ENCODE peak calls at places on chromosomes 13 and 19, in eight cellular contexts. B is breast epithelium, R is heart right ventricle, H is GM23248, P is BE2C, N is PC-3, A is colonic mucosa, L is cardiac muscle cell. Z is an unnamed sample.

GRCh38 chr13:26967119-26968038 is 204.2 kb downstream of the USP12 start:
- DNase-seq in A (no peak), P (peak; percentile 62), B (no peak), R (peak; percentile 66), H (peak; percentile 40), N (no peak), L (peak; percentile 70), Z (no peak)

GRCh38 chr13:106522898-106523525 is 12.4 kb downstream of the EFNB2 start:
- DNase-seq in B (no peak), L (no peak), A (peak; percentile 41), P (no peak), N (peak; percentile 39), H (no peak), R (no peak), Z (no peak)

GRCh38 chr13:26323127-26323526 is 69.2 kb downstream of the CDK8 start:
- DNase-seq in A (no peak), R (no peak), B (no peak), N (no peak), L (no peak), P (no peak), H (no peak), Z (no peak)

GRCh38 chr13:97506511-97506910 is 72.5 kb downstream of the RAP2A start:
- DNase-seq in H (peak; percentile 6), L (peak; percentile 90), A (no peak), N (no peak), R (no peak), P (no peak), B (no peak), Z (no peak)

GRCh38 chr19:45076029-45076850 is at the start of gene ZNF296:
- DNase-seq in B (peak; percentile 71), A (peak; percentile 91), N (peak; percentile 82), R (peak; percentile 41), L (peak; percentile 43), H (peak; percentile 63), P (peak; percentile 82), Z (peak; percentile 67)

GRCh38 chr13:28031220-28031903 is 42.9 kb upstream of the URAD start:
- DNase-seq in A (no peak), R (peak; percentile 28), H (no peak), B (peak; percentile 17), L (no peak), N (no peak), P (no peak), Z (no peak)

GRCh38 chr13:39023761-39024160 is 14.1 kb downstream of the PROSER1 start:
- DNase-seq in A (peak; percentile 61), N (peak; percentile 37), R (no peak), L (peak; percentile 58), P (no peak), B (no peak), H (no peak), Z (no peak)

GRCh38 chr13:106472621-106473020 is 62.8 kb downstream of the EFNB2 start:
- DNase-seq in B (no peak), N (no peak), P (no peak), R (no peak), H (no peak), L (no peak), A (no peak), Z (no peak)

GRCh38 chr19:49390978-49391304 is 2.9 kb downstream of the KASH5 start:
- DNase-seq in R (no peak), P (no peak), B (no peak), N (no peak), A (no peak), H (no peak), L (no peak), Z (no peak)

GRCh38 chr13:59099182-59099950 is 1064.4 kb downstream of the DIAPH3 start:
- DNase-seq in L (no peak), H (no peak), B (no peak), R (no peak), P (no peak), A (no peak), N (no peak), Z (no peak)

GRCh38 chr19:33458171-33458633 is 63.4 kb downstream of the PEPD start:
- DNase-seq in A (no peak), P (no peak), L (no peak), R (no peak), H (no peak), N (no peak), B (no peak), Z (no peak)

GRCh38 chr13:112781287-112781686 is 91.4 kb downstream of the ATP11A start:
- DNase-seq in B (no peak), H (no peak), N (no peak), P (no peak), A (no peak), L (no peak), R (no peak), Z (no peak)

GRCh38 chr13:46086421-46086922 is 18.4 kb downstream of the CPB2 start:
- DNase-seq in P (no peak), L (no peak), N (no peak), A (no peak), H (no peak), R (no peak), B (no peak), Z (no peak)

GRCh38 chr19:35212241-35212640 is 16.3 kb downstream of the FAM187B start:
- DNase-seq in L (no peak), P (no peak), R (no peak), A (no peak), N (no peak), H (no peak), B (no peak), Z (no peak)

GRCh38 chr19:17303940-17304267 is 679 bp upstream of the ABHD8 start:
- DNase-seq in A (no peak), H (peak; percentile 62), P (no peak), B (no peak), R (no peak), L (no peak), N (no peak), Z (no peak)

GRCh38 chr19:17300992-17301585 is 2.1 kb downstream of the ABHD8 start:
- DNase-seq in B (no peak), R (no peak), N (no peak), A (no peak), L (no peak), H (no peak), P (no peak), Z (no peak)

GRCh38 chr19:17303167-17303939 is at the start of gene ABHD8:
- DNase-seq in R (peak; percentile 96), B (peak; percentile 96), H (peak; percentile 98), L (peak; percentile 98), N (peak; percentile 97), P (peak; percentile 97), A (peak; percentile 96), Z (peak; percentile 90)

GRCh38 chr19:17304386-17305047 is 1.2 kb upstream of the MRPL34 start:
- DNase-seq in A (no peak), H (no peak), R (no peak), N (no peak), P (no peak), B (peak; percentile 61), L (no peak), Z (no peak)

GRCh38 chr19:17302391-17303166 is 646 bp downstream of the ABHD8 start:
- DNase-seq in B (no peak), N (peak; percentile 45), R (no peak), A (no peak), L (no peak), P (no peak), H (no peak), Z (no peak)
- H3K4me1 ChIP-seq in B (peaks cover 31% of the 10 kb centered on the region), N (peaks cover 22% of the 10 kb centered on the region), R (peaks cover 45% of the 10 kb centered on the region), A (peaks cover 15% of the 10 kb centered on the region), L (peaks cover 6% of the 10 kb centered on the region), P (peaks cover 6% of the 10 kb centered on the region), H (peaks cover 22% of the 10 kb centered on the region), Z (peaks cover 32% of the 10 kb centered on the region)

DNA sequence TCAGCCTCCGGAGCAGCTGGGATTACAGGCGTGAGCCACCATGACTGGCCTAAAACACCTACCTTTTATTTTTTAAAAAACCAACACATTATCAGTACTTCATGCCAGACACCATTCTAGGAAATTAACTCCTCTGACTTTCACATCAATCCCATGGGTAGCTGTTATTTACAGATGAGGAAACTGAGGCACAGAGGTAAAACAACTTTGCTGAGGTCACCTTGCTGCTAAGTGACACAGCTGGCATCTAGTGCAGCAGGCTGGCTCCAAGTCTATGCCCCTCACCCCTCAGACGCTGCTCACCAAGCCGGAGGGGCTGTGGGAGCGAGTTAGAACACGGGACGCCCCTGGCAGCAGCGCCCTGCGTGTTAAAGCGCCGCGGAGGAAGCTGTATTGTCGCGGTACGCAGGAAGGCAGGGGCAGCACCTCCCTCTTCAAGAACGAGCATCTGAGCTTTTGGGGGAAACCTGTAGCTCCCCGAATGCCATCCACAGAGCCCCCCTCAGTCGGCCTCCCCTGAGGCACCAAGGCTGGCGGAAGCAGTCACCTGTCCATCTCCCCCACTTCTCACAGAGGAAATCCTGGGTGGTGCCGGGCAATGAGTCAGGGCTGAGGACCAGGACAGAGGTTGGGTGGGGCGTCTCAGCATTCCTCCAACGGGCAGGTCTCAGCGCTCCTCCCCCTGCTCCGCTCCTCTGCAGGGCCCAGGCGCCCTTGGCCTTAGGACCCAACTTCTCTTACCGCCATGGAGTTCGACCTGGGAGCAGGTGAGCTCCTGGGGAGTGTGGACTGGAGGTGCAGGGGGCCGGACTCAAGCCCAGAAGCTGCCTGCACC is at the start of gene C19orf33:
- DNase-seq in N (peak; percentile 88), R (peak; percentile 36), L (no peak), P (no peak), B (peak; percentile 56), H (peak; percentile 22), A (peak; percentile 92), Z (no peak)
- H3K4me3 ChIP-seq in N (peak within 1 kb of the TSS; percentile 84), R (peak within 1 kb of the TSS; percentile 35), L (no peak within 1 kb of the TSS), P (no peak within 1 kb of the TSS), B (peak within 1 kb of the TSS; percentile 18), H (no peak within 1 kb of the TSS), A (peak within 1 kb of the TSS; percentile 42), Z (no peak within 1 kb of the TSS)

DNA sequence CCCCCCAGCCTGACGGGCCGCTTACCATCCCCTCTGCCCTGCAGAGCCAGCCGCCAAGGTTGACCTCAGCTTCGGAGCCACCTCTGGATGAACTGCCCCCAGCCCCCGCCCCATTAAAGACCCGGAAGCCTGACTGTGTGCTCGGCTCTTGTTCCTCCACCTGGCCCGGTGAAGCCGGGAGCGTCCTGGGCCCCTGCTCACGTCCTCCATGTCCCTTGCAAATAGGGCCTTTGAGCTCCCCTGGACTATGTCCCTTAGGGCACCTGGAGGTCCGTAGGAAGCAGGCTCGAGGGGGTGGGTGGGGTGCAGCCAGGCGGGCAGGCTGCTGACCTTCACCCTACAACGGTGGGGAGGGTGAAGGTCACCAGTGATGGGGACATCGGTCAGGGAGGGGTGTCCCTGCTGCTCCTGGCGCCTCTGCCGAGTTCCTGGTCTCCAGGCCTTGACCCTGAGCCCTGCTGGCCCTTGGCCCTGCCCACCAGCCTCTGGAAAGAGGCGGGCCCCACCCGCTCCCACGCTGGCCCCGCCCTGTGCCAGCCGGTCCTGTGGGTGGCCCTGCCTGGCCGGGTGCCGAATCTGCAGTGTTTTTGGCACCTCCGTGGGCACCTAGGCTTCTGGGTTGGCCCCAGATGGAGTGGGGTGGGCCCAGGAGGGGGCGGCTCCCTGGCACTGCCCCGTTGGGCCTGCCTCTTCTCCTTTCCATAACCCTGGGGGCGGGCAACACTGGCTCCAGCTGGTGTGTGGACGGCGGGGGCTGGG is 3.3 kb downstream of the ATP5F1D start:
- DNase-seq in A (peak; percentile 85), L (no peak), R (peak; percentile 76), H (peak; percentile 65), P (no peak), B (no peak), N (no peak), Z (peak; percentile 45)
- H3K4me1 ChIP-seq in A (peaks cover 34% of the 10 kb centered on the region), L (peaks cover 12% of the 10 kb centered on the region), R (peaks cover 79% of the 10 kb centered on the region), H (peaks cover 37% of the 10 kb centered on the region), P (peaks cover 17% of the 10 kb centered on the region), B (peaks cover 54% of the 10 kb centered on the region), N (peaks cover 37% of the 10 kb centered on the region), Z (peaks cover 51% of the 10 kb centered on the region)

DNA sequence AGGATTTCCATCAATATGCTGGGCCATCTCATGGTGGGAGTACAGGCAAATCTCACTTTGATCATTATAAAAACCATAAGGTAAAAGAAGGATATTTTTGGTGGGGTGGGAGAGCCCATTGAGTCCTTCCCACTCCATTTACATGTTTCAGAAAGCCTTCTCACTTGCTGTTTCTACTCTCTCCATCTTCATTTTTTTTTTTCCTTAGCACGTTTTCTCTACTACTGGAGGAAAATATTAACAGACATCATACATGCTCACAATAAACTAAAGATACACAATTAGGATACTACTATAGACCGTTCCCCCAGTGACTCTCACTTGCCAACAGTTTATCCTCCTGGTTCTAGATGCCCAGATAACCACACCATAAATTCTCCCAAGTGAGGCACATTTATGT is 1.8 kb upstream of the AKAP8 start:
- DNase-seq in N (no peak), P (no peak), H (no peak), B (no peak), L (no peak), R (no peak), A (no peak), Z (no peak)
- H3K4me3 ChIP-seq in N (no peak overlapping the region), P (no peak overlapping the region), H (no peak overlapping the region), B (no peak overlapping the region), L (no peak overlapping the region), R (no peak overlapping the region), A (no peak overlapping the region), Z (no peak overlapping the region)

Z was measured in CD8-positive, alpha-beta T cell.